ENCODE peak calls at places on chromosomes 6 and 20, in six cellular contexts. X is left lung, G is aorta, A is left ventricle myocardium inferior, T is Panc1, P is heart right ventricle. C is an unnamed sample.
A peak's percentile ranks its signal among the peaks of the same experiment; 100 is the strongest.

GRCh38 chr20:7882076-7882475 is 58.2 kb downstream of the HAO1 start:
- DNase-seq in X (no peak), G (no peak), A (no peak), T (no peak), P (no peak), C (no peak)

GRCh38 chr6:1028744-1029143 is 283.2 kb upstream of the FOXQ1 start:
- DNase-seq in X (no peak), G (no peak), A (no peak), T (no peak), P (no peak), C (no peak)

GRCh38 chr6:75315978-75316377 is 31.4 kb upstream of the TMEM30A start:
- DNase-seq in X (no peak), G (no peak), A (no peak), T (no peak), P (no peak), C (no peak)

GRCh38 chr20:4637081-4637797 is 84.5 kb upstream of the PRND start:
- DNase-seq in X (no peak), G (no peak), A (no peak), T (no peak), P (no peak), C (no peak)

GRCh38 chr6:32944265-32944664 is 3.4 kb upstream of the HLA-DMB start:
- DNase-seq in X (no peak), G (no peak), A (no peak), T (no peak), P (no peak), C (no peak)

GRCh38 chr6:143063631-143064030 is 2.9 kb downstream of the AIG1 start:
- DNase-seq in X (no peak), G (no peak), A (no peak), T (no peak), P (no peak), C (no peak)

GRCh38 chr6:97198181-97198580 is 84.8 kb downstream of the MMS22L start:
- DNase-seq in X (no peak), G (no peak), A (no peak), T (no peak), P (no peak), C (no peak)

GRCh38 chr20:64116016-64116415 is 8.7 kb upstream of the NPBWR2 start:
- DNase-seq in X (peak; percentile 19), G (peak; percentile 69), A (no peak), T (no peak), P (no peak), C (no peak)

GRCh38 chr6:112043032-112044007 is 10.6 kb upstream of the CCN6 start:
- DNase-seq in X (peak; percentile 90), G (peak; percentile 97), A (peak; percentile 86), T (peak; percentile 72), P (peak; percentile 87), C (peak; percentile 91)

GRCh38 chr20:19996970-19997369 is 20.2 kb upstream of the NAA20 start:
- DNase-seq in X (no peak), G (no peak), A (no peak), T (no peak), P (no peak), C (no peak)

GRCh38 chr6:4661391-4661790 is 114.8 kb upstream of the CDYL start:
- DNase-seq in X (no peak), G (no peak), A (no peak), T (no peak), P (no peak), C (no peak)

GRCh38 chr6:44007818-44008660 is 119.2 kb downstream of the MRPL14 start:
- DNase-seq in X (no peak), G (peak; percentile 51), A (no peak), T (no peak), P (no peak), C (no peak)
- H3K4me1 ChIP-seq in X (peaks cover 32% of the 10 kb centered on the region), G (no peaks in the 10 kb centered on the region), A (peaks cover 58% of the 10 kb centered on the region), T (peaks cover 22% of the 10 kb centered on the region), P (peaks cover 28% of the 10 kb centered on the region), C (peaks cover 61% of the 10 kb centered on the region)

GRCh38 chr6:35192301-35192860 is 21.4 kb upstream of the SCUBE3 start:
- DNase-seq in X (no peak), G (no peak), A (no peak), T (no peak), P (no peak), C (no peak)

GRCh38 chr6:35191899-35192298 is 21.9 kb upstream of the SCUBE3 start:
- DNase-seq in X (no peak), G (no peak), A (no peak), T (no peak), P (no peak), C (no peak)

GRCh38 chr6:35194390-35194789 is 19.4 kb upstream of the SCUBE3 start:
- DNase-seq in X (no peak), G (no peak), A (no peak), T (no peak), P (no peak), C (no peak)

GRCh38 chr6:35197196-35197595 is 16.6 kb upstream of the SCUBE3 start:
- DNase-seq in X (no peak), G (no peak), A (no peak), T (no peak), P (no peak), C (no peak)

GRCh38 chr6:35195120-35195780 is 18.5 kb upstream of the SCUBE3 start:
- DNase-seq in X (no peak), G (no peak), A (no peak), T (no peak), P (no peak), C (no peak)
- H3K27ac ChIP-seq in X (no peak overlapping the region), G (no peak overlapping the region), A (no peak overlapping the region), T (no peak overlapping the region), P (no peak overlapping the region), C (no peak overlapping the region)

DNA sequence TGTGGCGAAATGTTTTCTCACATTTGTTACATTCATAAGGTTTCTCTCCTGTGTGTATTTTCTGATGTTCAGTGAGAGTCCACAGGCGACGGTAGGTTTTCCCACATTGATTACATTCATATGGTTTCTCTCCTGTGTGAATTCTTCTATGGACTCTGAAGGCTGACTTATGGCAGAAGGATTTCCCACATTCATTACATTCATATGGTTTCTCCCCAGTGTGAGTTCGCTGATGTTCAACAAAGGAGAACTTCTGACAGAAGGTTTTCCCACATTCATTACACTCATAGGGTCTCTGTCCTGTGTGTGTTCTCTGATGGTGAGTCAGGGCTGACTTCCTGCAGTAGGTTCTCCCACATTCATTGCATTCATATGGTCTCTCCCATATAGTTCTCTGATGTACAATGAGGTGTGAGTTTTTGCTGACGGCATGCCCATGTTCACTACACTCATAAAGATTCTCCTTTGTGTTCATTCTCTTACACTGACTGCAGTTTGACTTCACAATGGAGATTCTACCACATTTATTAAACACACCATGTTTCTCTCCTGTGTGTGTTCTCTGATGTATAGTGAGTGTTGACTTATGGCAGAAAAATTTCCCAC is 11.9 kb downstream of the ZNF334 start:
- DNase-seq in X (no peak), G (no peak), A (no peak), T (no peak), P (no peak), C (no peak)
- H3K9me3 ChIP-seq in X (peaks cover 7% of the 10 kb centered on the region), G (peaks cover 14% of the 10 kb centered on the region), A (peaks cover 50% of the 10 kb centered on the region), T (peaks cover 45% of the 10 kb centered on the region), P (peaks cover 21% of the 10 kb centered on the region), C (peaks cover 24% of the 10 kb centered on the region)

DNA sequence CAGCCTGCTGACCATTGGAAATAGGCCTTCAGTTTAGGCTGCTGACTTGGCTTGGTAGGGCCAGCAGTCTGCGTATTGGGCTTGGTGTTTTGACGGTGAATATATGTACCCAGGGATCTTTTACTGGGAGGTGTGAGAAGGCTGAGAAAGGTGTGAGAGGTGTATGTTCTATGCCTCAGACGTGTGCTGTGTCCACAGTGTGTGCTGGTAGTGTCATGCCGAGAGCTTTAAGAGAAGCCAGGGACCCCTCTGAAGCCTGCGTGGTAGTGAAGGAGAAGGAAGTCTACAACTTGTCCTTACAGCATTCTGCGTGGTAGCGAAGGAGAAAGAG is 2.1 kb downstream of the SS18L1 start:
- DNase-seq in X (no peak), G (no peak), A (no peak), T (no peak), P (no peak), C (no peak)
- H3K4me1 ChIP-seq in X (peaks cover 50% of the 10 kb centered on the region), G (no peaks in the 10 kb centered on the region), A (peaks cover 68% of the 10 kb centered on the region), T (peaks cover 27% of the 10 kb centered on the region), P (peaks cover 31% of the 10 kb centered on the region), C (peaks cover 31% of the 10 kb centered on the region)

DNA sequence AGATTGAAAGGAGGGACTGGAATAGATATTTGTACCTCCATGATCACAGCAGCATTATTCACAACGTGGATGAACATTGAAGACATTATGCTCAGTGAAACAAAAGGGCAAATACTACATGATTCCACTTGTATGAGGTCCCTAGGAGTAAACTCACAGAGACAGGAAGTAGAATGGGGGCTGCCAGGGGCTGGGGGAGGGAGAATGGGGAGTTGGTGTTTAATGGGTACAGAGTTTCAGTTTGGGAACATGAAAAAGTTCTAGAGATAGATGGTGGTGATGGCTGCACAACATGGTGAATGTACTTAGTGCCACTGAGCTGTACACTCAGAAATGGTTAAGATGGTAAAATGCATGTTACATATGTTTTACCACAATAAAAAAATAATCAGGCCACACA is 164.3 kb upstream of the RREB1 start:
- DNase-seq in X (no peak), G (no peak), A (no peak), T (no peak), P (no peak), C (no peak)
- H3K27ac ChIP-seq in X (no peak overlapping the region), G (no peak overlapping the region), A (no peak overlapping the region), T (no peak overlapping the region), P (no peak overlapping the region), C (peak overlapping the region; percentile 91)

GRCh38 chr6:156273065-156273711 is 504.0 kb upstream of the ARID1B start:
- DNase-seq in X (no peak), G (no peak), A (no peak), T (no peak), P (no peak), C (no peak)
- H3K9me3 ChIP-seq in X (no peaks in the 10 kb centered on the region), G (no peaks in the 10 kb centered on the region), A (peaks cover 4% of the 10 kb centered on the region), T (no peaks in the 10 kb centered on the region), P (no peaks in the 10 kb centered on the region), C (no peaks in the 10 kb centered on the region)